ENCODE peak calls at places on chromosomes 6 and 20, in five cellular contexts. One of them, this sample, is unnamed.

GRCh38 chr20:59749293-59749680 is 144.9 kb downstream of the PHACTR3 start:
- DNase-seq in breast epithelium: no peak
- DNase-seq in tibial artery: no peak
- DNase-seq in spleen: peak
- DNase-seq in bronchial epithelial cell: no peak
- DNase-seq in this sample: no peak

GRCh38 chr20:12414446-12415274 is 497.0 kb downstream of the BTBD3 start:
- DNase-seq in breast epithelium: no peak
- DNase-seq in tibial artery: no peak
- DNase-seq in spleen: no peak
- DNase-seq in bronchial epithelial cell: peak
- DNase-seq in this sample: no peak

GRCh38 chr6:105209950-105210706 is 30.3 kb upstream of the POPDC3 start:
- DNase-seq in breast epithelium: no peak
- DNase-seq in tibial artery: no peak
- DNase-seq in spleen: no peak
- DNase-seq in bronchial epithelial cell: peak
- DNase-seq in this sample: no peak

GRCh38 chr6:138397128-138397814 is 6.8 kb upstream of the HEBP2 start:
- DNase-seq in breast epithelium: no peak
- DNase-seq in tibial artery: no peak
- DNase-seq in spleen: no peak
- DNase-seq in bronchial epithelial cell: no peak
- DNase-seq in this sample: no peak

GRCh38 chr6:122789078-122789861 is at the start of gene SMPDL3A:
- DNase-seq in breast epithelium: peak
- DNase-seq in tibial artery: peak
- DNase-seq in spleen: peak
- DNase-seq in bronchial epithelial cell: peak
- DNase-seq in this sample: no peak

GRCh38 chr6:5471044-5471443 is 209.7 kb downstream of the FARS2 start:
- DNase-seq in breast epithelium: no peak
- DNase-seq in tibial artery: no peak
- DNase-seq in spleen: peak
- DNase-seq in bronchial epithelial cell: peak
- DNase-seq in this sample: no peak

GRCh38 chr6:5205877-5206840 is 54.6 kb downstream of the LYRM4 start:
- DNase-seq in breast epithelium: no peak
- DNase-seq in tibial artery: peak
- DNase-seq in spleen: no peak
- DNase-seq in bronchial epithelial cell: peak
- DNase-seq in this sample: no peak

GRCh38 chr6:37897321-37897720 is 77.8 kb downstream of the ZFAND3 start:
- DNase-seq in breast epithelium: no peak
- DNase-seq in tibial artery: no peak
- DNase-seq in spleen: no peak
- DNase-seq in bronchial epithelial cell: peak
- DNase-seq in this sample: peak

GRCh38 chr6:593907-594212 is 63.0 kb downstream of the HUS1B start:
- DNase-seq in breast epithelium: no peak
- DNase-seq in tibial artery: no peak
- DNase-seq in spleen: no peak
- DNase-seq in bronchial epithelial cell: no peak
- DNase-seq in this sample: no peak

GRCh38 chr6:157181649-157182048 is 141.7 kb downstream of the TMEM242 start:
- DNase-seq in breast epithelium: no peak
- DNase-seq in tibial artery: no peak
- DNase-seq in spleen: no peak
- DNase-seq in bronchial epithelial cell: peak
- DNase-seq in this sample: no peak

GRCh38 chr6:4925580-4925979 is 78.3 kb downstream of the RPP40 start:
- DNase-seq in breast epithelium: no peak
- DNase-seq in tibial artery: no peak
- DNase-seq in spleen: no peak
- DNase-seq in bronchial epithelial cell: no peak
- DNase-seq in this sample: no peak

GRCh38 chr6:138865480-138866101 is 69.7 kb downstream of the ECT2L start:
- DNase-seq in breast epithelium: no peak
- DNase-seq in tibial artery: no peak
- DNase-seq in spleen: no peak
- DNase-seq in bronchial epithelial cell: no peak
- DNase-seq in this sample: no peak

GRCh38 chr6:142071981-142072380 is 60.7 kb upstream of the GJE1 start:
- DNase-seq in breast epithelium: no peak
- DNase-seq in tibial artery: no peak
- DNase-seq in spleen: no peak
- DNase-seq in bronchial epithelial cell: no peak
- DNase-seq in this sample: no peak

GRCh38 chr6:19757036-19757435 is 80.1 kb upstream of the ID4 start:
- DNase-seq in breast epithelium: no peak
- DNase-seq in tibial artery: no peak
- DNase-seq in spleen: no peak
- DNase-seq in bronchial epithelial cell: peak
- DNase-seq in this sample: peak

GRCh38 chr6:35397806-35398418 is 54.2 kb upstream of the FANCE start:
- DNase-seq in breast epithelium: no peak
- DNase-seq in tibial artery: no peak
- DNase-seq in spleen: no peak
- DNase-seq in bronchial epithelial cell: no peak
- DNase-seq in this sample: no peak

GRCh38 chr20:38725959-38726848 is 1.9 kb downstream of the SLC32A1 start:
- DNase-seq in breast epithelium: no peak
- DNase-seq in tibial artery: no peak
- DNase-seq in spleen: no peak
- DNase-seq in bronchial epithelial cell: no peak
- DNase-seq in this sample: no peak

GRCh38 chr20:38726849-38727601 is 2.7 kb downstream of the SLC32A1 start:
- DNase-seq in breast epithelium: no peak
- DNase-seq in tibial artery: no peak
- DNase-seq in spleen: no peak
- DNase-seq in bronchial epithelial cell: no peak
- DNase-seq in this sample: no peak

GRCh38 chr20:38723982-38724602 is at the start of gene SLC32A1:
- DNase-seq in breast epithelium: no peak
- DNase-seq in tibial artery: no peak
- DNase-seq in spleen: no peak
- DNase-seq in bronchial epithelial cell: no peak
- DNase-seq in this sample: no peak

GRCh38 chr20:38724603-38725457 is 544 bp downstream of the SLC32A1 start:
- DNase-seq in breast epithelium: no peak
- DNase-seq in tibial artery: no peak
- DNase-seq in spleen: no peak
- DNase-seq in bronchial epithelial cell: no peak
- DNase-seq in this sample: no peak

GRCh38 chr20:38725458-38725958 is 1.2 kb downstream of the SLC32A1 start:
- DNase-seq in breast epithelium: no peak
- DNase-seq in tibial artery: no peak
- DNase-seq in spleen: no peak
- DNase-seq in bronchial epithelial cell: no peak
- DNase-seq in this sample: no peak
- H3K4me3 ChIP-seq in breast epithelium: no peak
- H3K4me3 ChIP-seq in tibial artery: no peak
- H3K4me3 ChIP-seq in spleen: no peak
- H3K4me3 ChIP-seq in bronchial epithelial cell: no peak
- H3K4me3 ChIP-seq in this sample: no peak

GRCh38 chr20:4233520-4233919 is 218.2 kb upstream of the RNF24 start:
- DNase-seq in breast epithelium: no peak
- DNase-seq in tibial artery: no peak
- DNase-seq in spleen: no peak
- DNase-seq in bronchial epithelial cell: no peak
- DNase-seq in this sample: no peak
- TF ChIP-seq CTCF in breast epithelium: no peak
- TF ChIP-seq CTCF in tibial artery: no peak
- TF ChIP-seq CTCF in spleen: no peak
- TF ChIP-seq CTCF in bronchial epithelial cell: no peak
- TF ChIP-seq CTCF in this sample: no peak

DNA sequence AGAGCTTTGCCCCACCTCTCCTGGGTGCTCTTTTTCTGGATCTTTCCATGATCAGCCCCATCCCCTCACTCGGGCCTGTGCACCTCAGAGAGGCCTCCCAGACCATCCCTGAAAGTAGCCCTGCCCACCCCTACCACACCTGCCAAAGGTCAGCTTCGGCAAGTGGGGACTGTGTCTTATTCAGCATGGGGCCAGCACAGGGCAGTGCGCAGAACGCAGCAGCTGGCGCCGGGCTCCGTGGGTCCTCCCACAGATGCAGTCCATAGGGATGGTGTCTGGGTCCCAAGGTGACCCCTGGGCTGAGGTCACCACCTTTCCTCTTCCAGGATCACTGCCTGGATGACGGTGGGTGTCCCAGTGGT is 79.4 kb downstream of the CEBPB start:
- DNase-seq in breast epithelium: no peak
- DNase-seq in tibial artery: peak
- DNase-seq in spleen: no peak
- DNase-seq in bronchial epithelial cell: no peak
- DNase-seq in this sample: no peak
- H3K4me3 ChIP-seq in breast epithelium: no peak
- H3K4me3 ChIP-seq in tibial artery: no peak
- H3K4me3 ChIP-seq in spleen: no peak
- H3K4me3 ChIP-seq in bronchial epithelial cell: no peak
- H3K4me3 ChIP-seq in this sample: no peak

DNA sequence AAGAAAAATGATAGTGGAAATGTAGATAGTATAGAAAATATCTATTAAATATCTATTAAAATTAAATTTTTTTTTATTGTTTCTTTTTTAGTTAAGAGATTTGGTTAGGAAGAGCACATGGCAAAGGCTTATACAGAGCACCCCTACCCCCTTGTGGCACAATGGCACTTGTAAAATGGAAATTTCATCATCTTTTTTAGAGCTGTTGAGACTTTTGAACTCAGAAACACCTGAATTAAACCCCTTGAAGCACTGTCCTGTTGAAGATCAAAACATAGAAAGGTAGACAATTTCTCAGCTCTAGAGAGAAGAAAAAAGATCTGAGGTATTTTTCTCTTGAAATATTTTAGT is 572.4 kb downstream of the PKHD1 start:
- DNase-seq in breast epithelium: no peak
- DNase-seq in tibial artery: no peak
- DNase-seq in spleen: no peak
- DNase-seq in bronchial epithelial cell: peak
- DNase-seq in this sample: no peak
- TF ChIP-seq CTCF in breast epithelium: no peak
- TF ChIP-seq CTCF in tibial artery: no peak
- TF ChIP-seq CTCF in spleen: no peak
- TF ChIP-seq CTCF in bronchial epithelial cell: peak
- TF ChIP-seq CTCF in this sample: peak

GRCh38 chr6:32855467-32856174 is 1.6 kb downstream of the PSMB9 start:
- DNase-seq in breast epithelium: no peak
- DNase-seq in tibial artery: no peak
- DNase-seq in spleen: no peak
- DNase-seq in bronchial epithelial cell: no peak
- DNase-seq in this sample: no peak
- H3K4me3 ChIP-seq in breast epithelium: no peak
- H3K4me3 ChIP-seq in tibial artery: no peak
- H3K4me3 ChIP-seq in spleen: peak
- H3K4me3 ChIP-seq in bronchial epithelial cell: no peak
- H3K4me3 ChIP-seq in this sample: no peak

GRCh38 chr20:17172826-17173420 is 53.9 kb upstream of the PCSK2 start:
- DNase-seq in breast epithelium: no peak
- DNase-seq in tibial artery: no peak
- DNase-seq in spleen: no peak
- DNase-seq in bronchial epithelial cell: no peak
- DNase-seq in this sample: peak
- TF ChIP-seq CTCF in breast epithelium: no peak
- TF ChIP-seq CTCF in tibial artery: no peak
- TF ChIP-seq CTCF in spleen: no peak
- TF ChIP-seq CTCF in bronchial epithelial cell: no peak
- TF ChIP-seq CTCF in this sample: no peak

GRCh38 chr20:63297796-63298572 is 5.0 kb downstream of the COL20A1 start:
- DNase-seq in breast epithelium: no peak
- DNase-seq in tibial artery: no peak
- DNase-seq in spleen: no peak
- DNase-seq in bronchial epithelial cell: no peak
- DNase-seq in this sample: no peak
- H3K4me3 ChIP-seq in breast epithelium: no peak
- H3K4me3 ChIP-seq in tibial artery: no peak
- H3K4me3 ChIP-seq in spleen: no peak
- H3K4me3 ChIP-seq in bronchial epithelial cell: no peak
- H3K4me3 ChIP-seq in this sample: no peak

GRCh38 chr20:32062776-32063170 is 10.7 kb downstream of the HCK start:
- DNase-seq in breast epithelium: no peak
- DNase-seq in tibial artery: peak
- DNase-seq in spleen: peak
- DNase-seq in bronchial epithelial cell: no peak
- DNase-seq in this sample: no peak
- TF ChIP-seq CTCF in breast epithelium: no peak
- TF ChIP-seq CTCF in tibial artery: no peak
- TF ChIP-seq CTCF in spleen: no peak
- TF ChIP-seq CTCF in bronchial epithelial cell: no peak
- TF ChIP-seq CTCF in this sample: no peak